ENCODE peak calls at places on chromosome 7, in four cellular contexts. I is colonic mucosa; V is activated CD4-positive, alpha-beta T cell treated with anti-CD3 and anti-CD28 coated beads for 36 hours; L is HFF-Myc. J is an unnamed sample.

GRCh38 chr7:114007391-114007790 is 88.6 kb upstream of the PPP1R3A start:
- DNase-seq in I (no peak), V (no peak), L (no peak), J (no peak)

GRCh38 chr7:128350708-128351295 is 7.1 kb upstream of the RBM28 start:
- DNase-seq in I (no peak), V (no peak), L (no peak), J (no peak)

GRCh38 chr7:101818699-101819071 is 1.3 kb downstream of the CUX1 start:
- DNase-seq in I (no peak), V (no peak), L (no peak), J (no peak)

GRCh38 chr7:136870799-136871487 is 2.5 kb downstream of the CHRM2 start:
- DNase-seq in I (no peak), V (peak), L (no peak), J (no peak)

GRCh38 chr7:114629762-114630161 is 215.1 kb downstream of the FOXP2 start:
- DNase-seq in I (no peak), V (no peak), L (no peak), J (no peak)

GRCh38 chr7:1054438-1055083 is 10.2 kb downstream of the GPR146 start:
- DNase-seq in I (no peak), V (no peak), L (no peak), J (no peak)

GRCh38 chr7:50497068-50497642 is 47.0 kb upstream of the FIGNL1 start:
- DNase-seq in I (peak), V (no peak), L (no peak), J (peak)

GRCh38 chr7:106864298-106865081 is 592 bp upstream of the PIK3CG start:
- DNase-seq in I (no peak), V (no peak), L (no peak), J (no peak)